ENCODE peak calls at places on chromosomes 16 and 17, in four cellular contexts. One of them, this sample, is unnamed.

GRCh38 chr17:80847506-80848230 is 144.0 kb upstream of the CHMP6 start:
- DNase-seq in neuronal stem cell: no peak
- DNase-seq in H9: no peak
- DNase-seq in IMR-90: no peak
- DNase-seq in this sample: no peak

GRCh38 chr17:21208352-21208751 is 5.6 kb downstream of the TMEM11 start:
- DNase-seq in H9: no peak
- DNase-seq in neuronal stem cell: no peak
- DNase-seq in IMR-90: no peak
- DNase-seq in this sample: no peak

GRCh38 chr17:31433091-31433790 is 41.8 kb downstream of the RAB11FIP4 start:
- DNase-seq in H9: no peak
- DNase-seq in neuronal stem cell: no peak
- DNase-seq in IMR-90: no peak
- DNase-seq in this sample: no peak

GRCh38 chr16:27450836-27451341 is 48.9 kb downstream of the IL21R start:
- DNase-seq in IMR-90: no peak
- DNase-seq in H9: no peak
- DNase-seq in neuronal stem cell: no peak
- DNase-seq in this sample: no peak

GRCh38 chr17:60135951-60136666 is 13.7 kb upstream of the CA4 start:
- DNase-seq in H9: no peak
- DNase-seq in neuronal stem cell: no peak
- DNase-seq in IMR-90: no peak
- DNase-seq in this sample: no peak

GRCh38 chr16:1093284-1094123 is 2.5 kb downstream of the C1QTNF8 start:
- DNase-seq in IMR-90: no peak
- DNase-seq in H9: peak
- DNase-seq in neuronal stem cell: no peak
- DNase-seq in this sample: peak

GRCh38 chr16:50797456-50797855 is 55.6 kb downstream of the CYLD start:
- DNase-seq in neuronal stem cell: no peak
- DNase-seq in IMR-90: peak
- DNase-seq in H9: no peak
- DNase-seq in this sample: no peak

GRCh38 chr17:42133461-42134041 is 10.9 kb downstream of the HSPB9 start:
- DNase-seq in neuronal stem cell: no peak
- DNase-seq in IMR-90: no peak
- DNase-seq in H9: no peak
- DNase-seq in this sample: no peak

GRCh38 chr16:73037845-73038570 is 9.9 kb downstream of the ZFHX3 start:
- DNase-seq in neuronal stem cell: no peak
- DNase-seq in IMR-90: no peak
- DNase-seq in H9: no peak
- DNase-seq in this sample: no peak

GRCh38 chr16:17497648-17498047 is 26.9 kb upstream of the XYLT1 start:
- DNase-seq in H9: no peak
- DNase-seq in IMR-90: peak
- DNase-seq in neuronal stem cell: no peak
- DNase-seq in this sample: no peak

GRCh38 chr16:30084816-30085159 is 6.9 kb downstream of the TBX6 start:
- DNase-seq in neuronal stem cell: no peak
- DNase-seq in H9: no peak
- DNase-seq in IMR-90: no peak
- DNase-seq in this sample: no peak

GRCh38 chr17:62062313-62062712 is 2.8 kb downstream of the MED13 start:
- DNase-seq in H9: no peak
- DNase-seq in IMR-90: peak
- DNase-seq in neuronal stem cell: no peak
- DNase-seq in this sample: no peak

GRCh38 chr16:89629827-89630610 is 16.6 kb downstream of the DPEP1 start:
- DNase-seq in IMR-90: no peak
- DNase-seq in neuronal stem cell: no peak
- DNase-seq in H9: no peak
- DNase-seq in this sample: no peak

GRCh38 chr17:18319604-18320256 is 4.6 kb downstream of the SMCR8 start:
- DNase-seq in neuronal stem cell: no peak
- DNase-seq in IMR-90: peak
- DNase-seq in H9: peak
- DNase-seq in this sample: peak

GRCh38 chr17:40883031-40883430 is 2.0 kb downstream of the KRT20 start:
- DNase-seq in H9: no peak
- DNase-seq in neuronal stem cell: no peak
- DNase-seq in IMR-90: no peak
- DNase-seq in this sample: no peak

GRCh38 chr17:78040561-78041400 is 82.3 kb downstream of the TNRC6C start:
- DNase-seq in H9: peak
- DNase-seq in neuronal stem cell: no peak
- DNase-seq in IMR-90: peak
- DNase-seq in this sample: no peak

GRCh38 chr17:2814499-2815341 is 18.5 kb downstream of the RAP1GAP2 start:
- DNase-seq in H9: peak
- DNase-seq in neuronal stem cell: no peak
- DNase-seq in IMR-90: no peak
- DNase-seq in this sample: no peak

GRCh38 chr17:78737332-78737731 is 44.7 kb downstream of the CYTH1 start:
- DNase-seq in IMR-90: peak
- DNase-seq in neuronal stem cell: no peak
- DNase-seq in H9: no peak
- DNase-seq in this sample: peak

GRCh38 chr17:8057691-8058114 is 18.8 kb downstream of the ALOX15B start:
- DNase-seq in IMR-90: peak
- DNase-seq in H9: peak
- DNase-seq in neuronal stem cell: peak
- DNase-seq in this sample: peak

GRCh38 chr17:49447603-49448325 is 33.1 kb upstream of the PHB1 start:
- DNase-seq in neuronal stem cell: no peak
- DNase-seq in H9: no peak
- DNase-seq in IMR-90: no peak
- DNase-seq in this sample: no peak

GRCh38 chr17:50169121-50169764 is 3.4 kb downstream of the SGCA start:
- DNase-seq in H9: peak
- DNase-seq in neuronal stem cell: peak
- DNase-seq in IMR-90: peak
- DNase-seq in this sample: peak

GRCh38 chr17:16433514-16433913 is 18.1 kb downstream of the TRPV2 start:
- DNase-seq in neuronal stem cell: no peak
- DNase-seq in H9: no peak
- DNase-seq in IMR-90: no peak
- DNase-seq in this sample: no peak

GRCh38 chr17:81028506-81028858 is 6.5 kb upstream of the BAIAP2 start:
- DNase-seq in neuronal stem cell: no peak
- DNase-seq in H9: no peak
- DNase-seq in IMR-90: no peak
- DNase-seq in this sample: no peak

GRCh38 chr17:55224746-55225145 is 40.0 kb upstream of the HLF start:
- DNase-seq in H9: no peak
- DNase-seq in IMR-90: no peak
- DNase-seq in neuronal stem cell: no peak
- DNase-seq in this sample: no peak

GRCh38 chr17:49939318-49939717 is 29.7 kb upstream of the DLX4 start:
- DNase-seq in H9: no peak
- DNase-seq in neuronal stem cell: no peak
- DNase-seq in IMR-90: no peak
- DNase-seq in this sample: no peak

GRCh38 chr16:2450535-2450934 is 9.4 kb upstream of the TEDC2 start:
- DNase-seq in H9: no peak
- DNase-seq in IMR-90: no peak
- DNase-seq in neuronal stem cell: no peak
- DNase-seq in this sample: no peak

GRCh38 chr17:77596491-77597420 is 361.7 kb upstream of the TNRC6C start:
- DNase-seq in IMR-90: no peak
- DNase-seq in neuronal stem cell: no peak
- DNase-seq in H9: peak
- DNase-seq in this sample: no peak

GRCh38 chr17:16352303-16352837 is 899 bp downstream of the CENPV start:
- DNase-seq in neuronal stem cell: peak
- DNase-seq in H9: peak
- DNase-seq in IMR-90: peak
- DNase-seq in this sample: peak

GRCh38 chr16:84965428-84966149 is 45.7 kb downstream of the ZDHHC7 start:
- DNase-seq in H9: no peak
- DNase-seq in IMR-90: no peak
- DNase-seq in neuronal stem cell: no peak
- DNase-seq in this sample: no peak

GRCh38 chr16:84966150-84966447 is 45.2 kb downstream of the ZDHHC7 start:
- DNase-seq in neuronal stem cell: no peak
- DNase-seq in IMR-90: no peak
- DNase-seq in H9: no peak
- DNase-seq in this sample: no peak

GRCh38 chr16:84964729-84965128 is 46.6 kb downstream of the ZDHHC7 start:
- DNase-seq in neuronal stem cell: no peak
- DNase-seq in H9: no peak
- DNase-seq in IMR-90: no peak
- DNase-seq in this sample: no peak

GRCh38 chr16:84960942-84961341 is 50.4 kb downstream of the ZDHHC7 start:
- DNase-seq in neuronal stem cell: no peak
- DNase-seq in IMR-90: no peak
- DNase-seq in H9: no peak
- DNase-seq in this sample: no peak

DNA sequence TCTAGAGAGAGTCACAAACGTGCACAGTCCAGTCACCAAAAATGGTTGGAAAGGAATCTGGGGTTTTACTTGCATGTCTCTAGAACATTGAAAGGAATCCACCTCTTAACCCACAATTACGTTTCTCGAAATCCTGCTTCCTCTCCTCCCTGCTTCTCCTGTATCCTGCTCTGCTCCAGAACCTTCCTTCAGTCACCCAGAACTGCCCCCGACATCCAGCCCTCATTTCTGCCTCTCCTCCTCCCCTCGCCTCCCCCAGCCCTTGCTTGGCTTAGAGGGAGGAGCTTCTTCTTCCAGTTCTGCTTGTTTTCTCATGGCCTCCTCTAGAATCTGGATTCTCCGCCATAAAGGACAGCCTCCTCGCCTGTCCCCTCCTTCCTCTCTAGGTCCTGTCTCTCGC is 48.3 kb downstream of the ZDHHC7 start:
- DNase-seq in neuronal stem cell: no peak
- DNase-seq in H9: no peak
- DNase-seq in IMR-90: no peak
- DNase-seq in this sample: no peak
- H3K18ac ChIP-seq in neuronal stem cell: peak
- H3K18ac ChIP-seq in H9: no peak
- H3K18ac ChIP-seq in IMR-90: no peak
- H3K18ac ChIP-seq in this sample: no peak

GRCh38 chr17:58351182-58351581 is 819 bp downstream of the SUPT4H1 start:
- DNase-seq in neuronal stem cell: no peak
- DNase-seq in H9: no peak
- DNase-seq in IMR-90: no peak
- DNase-seq in this sample: no peak

GRCh38 chr17:58352018-58352842 is at the start of gene SUPT4H1:
- DNase-seq in IMR-90: peak
- DNase-seq in neuronal stem cell: peak
- DNase-seq in H9: peak
- DNase-seq in this sample: peak

GRCh38 chr17:58352843-58353719 is 1.1 kb upstream of the SUPT4H1 start:
- DNase-seq in neuronal stem cell: peak
- DNase-seq in IMR-90: peak
- DNase-seq in H9: peak
- DNase-seq in this sample: peak

GRCh38 chr17:58354541-58355216 is 2.7 kb upstream of the SUPT4H1 start:
- DNase-seq in H9: no peak
- DNase-seq in IMR-90: no peak
- DNase-seq in neuronal stem cell: no peak
- DNase-seq in this sample: no peak

GRCh38 chr17:58351710-58352017 is 337 bp downstream of the SUPT4H1 start:
- DNase-seq in H9: no peak
- DNase-seq in neuronal stem cell: peak
- DNase-seq in IMR-90: no peak
- DNase-seq in this sample: no peak
- H2BK5ac ChIP-seq in H9: peak
- H2BK5ac ChIP-seq in neuronal stem cell: peak
- H2BK5ac ChIP-seq in IMR-90: peak
- H2BK5ac ChIP-seq in this sample: no peak

DNA sequence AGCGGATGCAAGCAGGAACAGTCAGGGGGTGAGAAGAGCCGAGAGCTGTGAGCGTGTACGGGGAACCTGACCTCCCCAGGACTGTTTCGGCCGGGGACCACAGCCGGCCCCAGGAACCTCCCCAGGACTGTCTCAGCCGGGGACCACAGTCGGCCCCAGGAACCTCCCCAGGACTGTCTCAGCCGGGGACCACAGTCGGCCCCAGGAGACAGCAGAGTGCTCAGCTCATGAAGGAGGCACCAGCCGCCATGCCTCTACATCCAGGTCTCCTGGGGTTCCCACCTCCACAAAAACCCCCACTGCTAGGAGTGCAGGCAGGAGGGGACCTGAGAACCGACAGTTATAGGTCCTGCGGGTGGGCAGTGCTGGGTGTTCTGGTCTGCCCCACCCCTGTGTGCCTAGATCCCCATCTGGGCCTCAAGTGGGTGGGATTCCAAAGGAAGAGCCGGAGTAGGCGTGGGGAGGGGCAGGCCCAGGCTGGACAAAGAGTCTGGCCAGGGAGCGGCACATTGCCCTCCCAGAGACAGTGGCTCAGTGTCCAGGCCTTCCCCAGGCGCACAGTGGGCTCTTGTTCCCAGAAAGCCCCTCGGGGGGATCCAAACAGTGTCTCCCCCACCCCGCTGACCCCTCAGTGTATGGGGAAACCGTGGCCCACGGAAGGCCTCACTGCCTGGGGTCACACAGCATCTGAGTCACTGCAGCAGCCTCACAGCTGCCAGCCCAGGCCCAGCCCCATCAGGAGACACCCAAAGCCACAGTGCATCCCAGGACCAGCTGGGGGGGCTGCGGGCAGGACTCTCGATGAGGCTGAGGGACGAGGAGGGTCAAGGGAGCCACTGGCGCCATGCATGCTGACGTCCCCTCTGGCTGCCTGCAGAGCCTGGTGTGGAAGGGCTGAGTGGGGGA is 4.3 kb downstream of the RHBDF1 start:
- DNase-seq in H9: no peak
- DNase-seq in IMR-90: peak
- DNase-seq in neuronal stem cell: no peak
- DNase-seq in this sample: no peak
- H3K18ac ChIP-seq in H9: no peak
- H3K18ac ChIP-seq in IMR-90: no peak
- H3K18ac ChIP-seq in neuronal stem cell: peak
- H3K18ac ChIP-seq in this sample: no peak

GRCh38 chr17:68718465-68718864 is 117.3 kb upstream of the FAM20A start:
- DNase-seq in H9: no peak
- DNase-seq in neuronal stem cell: no peak
- DNase-seq in IMR-90: no peak
- DNase-seq in this sample: no peak

GRCh38 chr17:68719431-68719830 is 118.3 kb upstream of the FAM20A start:
- DNase-seq in neuronal stem cell: no peak
- DNase-seq in H9: no peak
- DNase-seq in IMR-90: no peak
- DNase-seq in this sample: no peak

DNA sequence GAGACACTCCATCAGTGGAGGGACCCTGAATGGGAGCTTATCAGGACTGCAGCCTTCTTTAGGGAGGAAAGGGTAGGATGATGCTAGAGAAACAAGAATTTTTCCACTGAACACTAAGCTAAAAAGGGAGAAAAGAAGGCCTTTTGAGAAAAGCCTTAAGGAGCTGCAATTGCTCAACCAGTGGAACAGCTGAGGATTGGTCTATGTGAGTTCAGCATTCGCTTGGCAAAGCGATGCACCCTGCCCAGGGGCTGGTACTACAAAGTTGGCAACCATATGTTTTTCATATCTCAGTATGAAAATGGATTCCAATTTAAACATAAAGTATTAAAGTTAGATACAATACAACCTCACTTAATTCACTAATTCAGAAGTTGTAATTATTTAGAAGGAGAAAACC is 117.8 kb upstream of the FAM20A start:
- DNase-seq in H9: no peak
- DNase-seq in neuronal stem cell: no peak
- DNase-seq in IMR-90: no peak
- DNase-seq in this sample: no peak
- H2BK5ac ChIP-seq in H9: no peak
- H2BK5ac ChIP-seq in neuronal stem cell: no peak
- H2BK5ac ChIP-seq in IMR-90: no peak
- H2BK5ac ChIP-seq in this sample: no peak